ENCODE peak calls at places on chromosomes 13 and 19, in four cellular contexts. V is fibroblast of lung, F is HCT116, J is PC-9. K is an unnamed sample. For H3K4me1, the result is how much of the 10 kb centered on the place peaks cover.

GRCh38 chr19:21202865-21203494 is 61.1 kb downstream of the ZNF431 start:
- DNase-seq in V (peak), F (peak), J (peak), K (peak)

GRCh38 chr13:41459754-41460111 is 2.4 kb downstream of the RGCC start:
- DNase-seq in J (no peak), F (no peak), V (no peak), K (no peak)

GRCh38 chr13:78657699-78658629 is 991 bp downstream of the OBI1 start:
- DNase-seq in J (no peak), V (peak), F (no peak), K (no peak)

GRCh38 chr13:40206241-40207109 is 460.0 kb downstream of the FOXO1 start:
- DNase-seq in V (peak), F (no peak), J (no peak), K (no peak)

GRCh38 chr19:22623841-22624221 is 10.3 kb upstream of the ZNF492 start:
- DNase-seq in V (no peak), F (no peak), J (no peak), K (no peak)

GRCh38 chr19:2957160-2957559 is 12.4 kb upstream of the ZNF77 start:
- DNase-seq in F (no peak), J (no peak), V (no peak), K (no peak)

GRCh38 chr13:33263976-33264619 is 21.5 kb downstream of the STARD13 start:
- DNase-seq in F (no peak), V (no peak), J (no peak), K (no peak)

GRCh38 chr19:44648536-44649370 is 5.0 kb downstream of the PVR start:
- DNase-seq in J (no peak), V (peak), F (no peak), K (no peak)

GRCh38 chr13:30042891-30043630 is 192.6 kb upstream of the UBL3 start:
- DNase-seq in F (no peak), J (no peak), V (no peak), K (no peak)

GRCh38 chr13:30044932-30045331 is 194.5 kb upstream of the UBL3 start:
- DNase-seq in F (no peak), V (no peak), J (no peak), K (no peak)

GRCh38 chr13:30047154-30047874 is 196.9 kb upstream of the UBL3 start:
- DNase-seq in J (no peak), F (no peak), V (peak), K (peak)

GRCh38 chr13:30043631-30043925 is 193.2 kb upstream of the UBL3 start:
- DNase-seq in F (no peak), J (no peak), V (no peak), K (no peak)

GRCh38 chr13:30045916-30046704 is 195.7 kb upstream of the UBL3 start:
- DNase-seq in V (peak), F (no peak), J (no peak), K (no peak)
- H3K4me2 ChIP-seq in V (peak), F (no peak), J (no peak), K (no peak)

GRCh38 chr19:4369888-4370260 is 26.5 kb downstream of the MPND start:
- DNase-seq in F (no peak), J (peak), V (peak), K (peak)

GRCh38 chr19:4372630-4373367 is 27.5 kb downstream of the SH3GL1 start:
- DNase-seq in F (no peak), J (no peak), V (no peak), K (no peak)

GRCh38 chr19:4371898-4372629 is 28.3 kb downstream of the SH3GL1 start:
- DNase-seq in F (no peak), J (no peak), V (no peak), K (no peak)

GRCh38 chr19:4370418-4371041 is 27.2 kb downstream of the MPND start:
- DNase-seq in V (no peak), F (no peak), J (no peak), K (no peak)

DNA sequence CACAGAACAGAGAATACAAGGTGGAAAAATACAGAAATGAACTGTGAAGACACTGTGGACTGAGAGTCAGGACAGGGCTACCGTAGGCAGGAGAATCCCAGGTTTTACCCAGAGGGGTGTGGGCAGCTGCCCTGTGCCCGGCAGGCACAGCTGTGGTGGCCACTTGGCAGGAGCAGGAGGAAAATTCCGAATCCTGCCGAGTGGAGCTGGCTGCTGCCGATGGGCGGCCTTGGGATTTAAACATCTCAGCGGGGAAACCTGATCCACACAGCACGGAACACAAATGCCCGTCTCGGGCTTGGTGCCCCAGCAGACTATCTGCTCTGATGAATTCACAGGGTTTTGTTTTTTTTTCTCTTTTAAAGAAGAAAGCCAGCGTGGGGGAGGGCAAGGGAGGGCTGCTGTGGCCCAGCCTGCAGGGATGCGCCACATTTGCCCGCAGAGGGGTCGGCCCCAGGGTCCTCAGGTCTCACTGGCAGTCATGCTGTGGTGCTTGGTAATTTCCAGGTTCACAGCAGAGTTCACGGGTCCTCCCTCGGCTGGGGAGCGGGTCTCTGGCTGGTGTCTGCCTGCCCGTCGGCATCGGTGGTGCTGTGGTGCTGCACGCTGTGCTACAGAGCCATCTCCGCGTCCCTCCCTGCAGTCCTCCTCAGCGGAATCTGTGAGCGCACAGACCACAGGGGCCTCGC is 28.0 kb downstream of the MPND start:
- DNase-seq in F (no peak), J (no peak), V (no peak), K (no peak)
- H3K4me1 ChIP-seq in F (under half), J (under half), V (under half), K (under half)

GRCh38 chr13:101492251-101492910 is 39.9 kb downstream of the ITGBL1 start:
- DNase-seq in J (no peak), V (peak), F (no peak), K (no peak)

GRCh38 chr13:101490400-101491015 is 38.0 kb downstream of the ITGBL1 start:
- DNase-seq in V (peak), J (no peak), F (no peak), K (no peak)

GRCh38 chr13:101488734-101489133 is 36.3 kb downstream of the ITGBL1 start:
- DNase-seq in V (no peak), J (no peak), F (no peak), K (no peak)

GRCh38 chr13:101487046-101487830 is 34.8 kb downstream of the ITGBL1 start:
- DNase-seq in V (no peak), F (no peak), J (no peak), K (no peak)

GRCh38 chr13:101489635-101490034 is 37.2 kb downstream of the ITGBL1 start:
- DNase-seq in V (peak), J (no peak), F (no peak), K (no peak)
- H3K4me2 ChIP-seq in V (no peak), J (peak), F (no peak), K (no peak)

GRCh38 chr19:38684862-38685665 is 37.6 kb downstream of the ACTN4 start:
- DNase-seq in V (no peak), F (no peak), J (no peak), K (no peak)

GRCh38 chr19:38684078-38684861 is 36.8 kb downstream of the ACTN4 start:
- DNase-seq in F (peak), J (peak), V (peak), K (no peak)

GRCh38 chr19:38682195-38682867 is 34.9 kb downstream of the ACTN4 start:
- DNase-seq in J (no peak), F (no peak), V (no peak), K (no peak)

GRCh38 chr19:38682872-38683392 is 35.5 kb downstream of the ACTN4 start:
- DNase-seq in J (no peak), V (no peak), F (no peak), K (no peak)

GRCh38 chr19:38683393-38684077 is 36.1 kb downstream of the ACTN4 start:
- DNase-seq in F (peak), V (peak), J (peak), K (peak)
- H3K4me1 ChIP-seq in F (half or more), V (half or more), J (half or more), K (under half)

GRCh38 chr13:25943666-25944065 is 108.2 kb downstream of the SHISA2 start:
- DNase-seq in V (no peak), J (no peak), F (no peak), K (no peak)
- H3K4me2 ChIP-seq in V (no peak), J (no peak), F (no peak), K (no peak)

GRCh38 chr19:1272423-1273262 is 2.7 kb upstream of the FAM174C start:
- DNase-seq in V (no peak), F (no peak), J (no peak), K (no peak)
- H3K4me1 ChIP-seq in V (under half), F (under half), J (under half), K (half or more)

K was measured in DND-41.